ENCODE peak calls at places on chromosomes 16 and 17, in four cellular contexts. One of them, this sample, is unnamed.

GRCh38 chr16:23508589-23509440 is 1.5 kb downstream of the GGA2 start:
- DNase-seq in NT2/D1: peak; percentile 27
- DNase-seq in HepG2: no peak
- DNase-seq in H1: no peak
- DNase-seq in this sample: peak; percentile 17

GRCh38 chr16:54123766-54124165 is 162.8 kb downstream of the IRX3 start:
- DNase-seq in H1: no peak
- DNase-seq in HepG2: no peak
- DNase-seq in NT2/D1: no peak
- DNase-seq in this sample: no peak

GRCh38 chr16:15052747-15053476 is 3.0 kb downstream of the NTAN1 start:
- DNase-seq in H1: no peak
- DNase-seq in NT2/D1: no peak
- DNase-seq in HepG2: no peak
- DNase-seq in this sample: no peak

GRCh38 chr17:41733348-41734138 is 900 bp downstream of the HAP1 start:
- DNase-seq in HepG2: no peak
- DNase-seq in H1: no peak
- DNase-seq in NT2/D1: no peak
- DNase-seq in this sample: no peak

GRCh38 chr17:41415833-41416335 is 8.5 kb downstream of the KRT37 start:
- DNase-seq in HepG2: peak; percentile 93
- DNase-seq in H1: no peak
- DNase-seq in NT2/D1: no peak
- DNase-seq in this sample: no peak

GRCh38 chr16:1757714-1758461 is 13.5 kb downstream of the NME3 start:
- DNase-seq in NT2/D1: no peak
- DNase-seq in H1: no peak
- DNase-seq in HepG2: no peak
- DNase-seq in this sample: no peak

GRCh38 chr17:38552343-38552742 is 53.4 kb downstream of the SRCIN1 start:
- DNase-seq in H1: no peak
- DNase-seq in HepG2: no peak
- DNase-seq in NT2/D1: no peak
- DNase-seq in this sample: no peak

GRCh38 chr16:35188288-35189155 is 1729.1 kb downstream of the TP53TG3F start:
- DNase-seq in H1: no peak
- DNase-seq in NT2/D1: peak; percentile 18
- DNase-seq in HepG2: peak; percentile 12
- DNase-seq in this sample: no peak

GRCh38 chr17:76687278-76688164 is 23.2 kb downstream of the MXRA7 start:
- DNase-seq in NT2/D1: no peak
- DNase-seq in H1: no peak
- DNase-seq in HepG2: no peak
- DNase-seq in this sample: no peak

GRCh38 chr16:56864910-56865309 is at the start of gene SLC12A3:
- DNase-seq in HepG2: no peak
- DNase-seq in NT2/D1: no peak
- DNase-seq in H1: no peak
- DNase-seq in this sample: no peak

GRCh38 chr16:25978227-25978626 is 286.5 kb downstream of the HS3ST4 start:
- DNase-seq in NT2/D1: no peak
- DNase-seq in HepG2: no peak
- DNase-seq in H1: no peak
- DNase-seq in this sample: no peak

GRCh38 chr17:9900744-9901143 is 4.3 kb downstream of the RCVRN start:
- DNase-seq in H1: no peak
- DNase-seq in NT2/D1: no peak
- DNase-seq in HepG2: no peak
- DNase-seq in this sample: no peak

GRCh38 chr17:41013606-41014005 is 4.7 kb upstream of the KRTAP3-1 start:
- DNase-seq in H1: no peak
- DNase-seq in NT2/D1: no peak
- DNase-seq in HepG2: no peak
- DNase-seq in this sample: no peak

GRCh38 chr16:397135-397661 is at the start of gene NME4:
- DNase-seq in H1: no peak
- DNase-seq in NT2/D1: no peak
- DNase-seq in HepG2: no peak
- DNase-seq in this sample: peak; percentile 56

GRCh38 chr17:17179371-17179827 is 26.7 kb downstream of the PLD6 start:
- DNase-seq in NT2/D1: no peak
- DNase-seq in H1: no peak
- DNase-seq in HepG2: no peak
- DNase-seq in this sample: no peak

GRCh38 chr16:49537924-49538455 is 164.4 kb downstream of the C16orf78 start:
- DNase-seq in H1: no peak
- DNase-seq in NT2/D1: no peak
- DNase-seq in HepG2: no peak
- DNase-seq in this sample: no peak

GRCh38 chr16:68655806-68656205 is 10.7 kb downstream of the CDH3 start:
- DNase-seq in HepG2: no peak
- DNase-seq in NT2/D1: no peak
- DNase-seq in H1: no peak
- DNase-seq in this sample: no peak

GRCh38 chr16:50816901-50817555 is 75.1 kb downstream of the CYLD start:
- DNase-seq in NT2/D1: no peak
- DNase-seq in HepG2: no peak
- DNase-seq in H1: no peak
- DNase-seq in this sample: no peak

DNA sequence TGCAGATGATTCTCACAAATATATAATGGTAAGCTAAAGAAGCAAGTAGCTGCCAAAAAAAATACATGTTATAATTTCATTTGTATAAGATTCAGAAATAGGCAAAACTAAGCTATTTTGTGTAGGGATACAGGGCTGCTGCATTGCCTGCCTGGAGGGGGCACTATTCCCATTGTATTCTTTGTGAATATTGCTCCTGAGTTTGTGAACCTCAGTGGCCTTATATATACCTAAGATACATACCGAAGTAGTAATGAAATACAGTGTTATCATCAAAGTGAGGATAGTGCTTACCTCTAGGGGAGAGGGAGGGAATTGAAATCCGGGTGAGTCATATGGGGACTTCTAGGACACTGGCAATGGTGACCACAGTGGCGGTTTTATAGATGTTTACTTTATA is 53.5 kb downstream of the C17orf58 start:
- DNase-seq in NT2/D1: no peak
- DNase-seq in H1: no peak
- DNase-seq in HepG2: no peak
- DNase-seq in this sample: peak; percentile 30
- TF ChIP-seq SUZ12 in NT2/D1: no peak
- TF ChIP-seq SUZ12 in H1: no peak
- TF ChIP-seq SUZ12 in HepG2: no peak
- TF ChIP-seq SUZ12 in this sample: no peak

GRCh38 chr17:50834786-50835562 is 412 bp upstream of the WFIKKN2 start:
- DNase-seq in HepG2: no peak
- DNase-seq in NT2/D1: no peak
- DNase-seq in H1: no peak
- DNase-seq in this sample: no peak
- TF ChIP-seq SUZ12 in HepG2: no peak
- TF ChIP-seq SUZ12 in NT2/D1: no peak
- TF ChIP-seq SUZ12 in H1: no peak
- TF ChIP-seq SUZ12 in this sample: no peak

DNA sequence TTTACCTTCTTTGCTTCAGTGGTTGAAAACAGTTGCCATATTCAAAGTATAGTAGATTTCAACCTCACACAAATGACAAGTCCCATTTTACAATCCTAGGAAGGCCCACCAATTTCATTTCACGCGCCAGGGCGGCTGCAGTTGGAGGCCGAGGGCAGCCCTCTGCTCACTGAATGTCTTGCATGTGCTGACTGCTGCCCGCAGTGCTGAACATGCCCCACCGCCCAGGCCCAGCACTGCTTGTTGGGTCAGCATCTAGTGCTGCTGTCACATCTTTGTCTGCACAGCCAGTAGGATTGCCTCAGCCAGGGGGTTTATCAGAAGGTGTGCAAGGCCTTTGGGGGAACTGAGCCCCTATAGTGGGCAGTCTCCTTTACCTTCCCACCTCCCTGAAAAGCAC is 11.5 kb downstream of the SMCR8 start:
- DNase-seq in H1: no peak
- DNase-seq in HepG2: no peak
- DNase-seq in NT2/D1: no peak
- DNase-seq in this sample: no peak
- TF ChIP-seq SUZ12 in H1: no peak
- TF ChIP-seq SUZ12 in HepG2: no peak
- TF ChIP-seq SUZ12 in NT2/D1: no peak
- TF ChIP-seq SUZ12 in this sample: no peak

GRCh38 chr17:75289832-75290337 is 652 bp upstream of the SLC25A19 start:
- DNase-seq in H1: no peak
- DNase-seq in HepG2: no peak
- DNase-seq in NT2/D1: no peak
- DNase-seq in this sample: no peak
- TF ChIP-seq SUZ12 in H1: no peak
- TF ChIP-seq SUZ12 in HepG2: no peak
- TF ChIP-seq SUZ12 in NT2/D1: no peak
- TF ChIP-seq SUZ12 in this sample: no peak

This sample was measured in HEK293T.